ENCODE peak calls at places on chromosomes 2 and 18, in ten cellular contexts. O, W, U, T, Y, S, J, P, K and L are unnamed samples.

GRCh38 chr18:28606686-28607085 is 429.8 kb upstream of the CDH2 start:
- DNase-seq in O (no peak), W (no peak), U (no peak), T (no peak), Y (no peak), S (no peak), J (no peak), P (no peak), K (no peak), L (no peak)

GRCh38 chr18:50751490-50751889 is 68.3 kb downstream of the MRO start:
- DNase-seq in O (no peak), W (no peak), U (no peak), T (no peak), Y (no peak), S (no peak), J (no peak), P (peak), K (no peak), L (no peak)

GRCh38 chr2:106956416-106956815 is 70.4 kb upstream of the ST6GAL2 start:
- DNase-seq in O (no peak), W (no peak), U (no peak), T (no peak), Y (no peak), S (no peak), J (no peak), P (peak), K (no peak), L (no peak)

GRCh38 chr2:219997341-219997851 is 370.0 kb downstream of the SLC4A3 start:
- DNase-seq in O (peak), W (no peak), U (peak), T (no peak), Y (no peak), S (no peak), J (no peak), P (peak), K (no peak), L (no peak)

GRCh38 chr18:80033181-80034067 is 810 bp upstream of the RBFA start:
- DNase-seq in O (no peak), W (peak), U (no peak), T (no peak), Y (peak), S (no peak), J (peak), P (no peak), K (peak), L (no peak)

GRCh38 chr2:221629478-221629877 is 57.4 kb upstream of the EPHA4 start:
- DNase-seq in O (no peak), W (no peak), U (no peak), T (no peak), Y (no peak), S (no peak), J (no peak), P (no peak), K (no peak), L (peak)

GRCh38 chr18:58788971-58789797 is 75.5 kb upstream of the ZNF532 start:
- DNase-seq in O (peak), W (no peak), U (peak), T (no peak), Y (no peak), S (no peak), J (no peak), P (no peak), K (no peak), L (no peak)

GRCh38 chr18:22541232-22541631 is 123.5 kb upstream of the CTAGE1 start:
- DNase-seq in O (no peak), W (no peak), U (no peak), T (no peak), Y (no peak), S (no peak), J (no peak), P (no peak), K (no peak), L (no peak)

GRCh38 chr2:149690825-149691224 is 103.2 kb upstream of the MMADHC start:
- DNase-seq in O (no peak), W (no peak), U (no peak), T (no peak), Y (no peak), S (no peak), J (no peak), P (no peak), K (no peak), L (no peak)

GRCh38 chr2:109351164-109351756 is 222.3 kb downstream of the SH3RF3 start:
- DNase-seq in O (no peak), W (no peak), U (no peak), T (no peak), Y (no peak), S (no peak), J (no peak), P (no peak), K (no peak), L (no peak)

GRCh38 chr18:32201936-32202335 is 12.1 kb downstream of the MEP1B start:
- DNase-seq in O (no peak), W (no peak), U (no peak), T (no peak), Y (no peak), S (no peak), J (no peak), P (peak), K (no peak), L (no peak)

GRCh38 chr2:178449700-178450573 is 1.0 kb downstream of the PRKRA start:
- DNase-seq in O (no peak), W (peak), U (no peak), T (no peak), Y (no peak), S (no peak), J (no peak), P (peak), K (no peak), L (no peak)

GRCh38 chr2:127105656-127106456 is 1.1 kb downstream of the BIN1 start:
- DNase-seq in O (peak), W (no peak), U (no peak), T (no peak), Y (no peak), S (no peak), J (no peak), P (peak), K (peak), L (no peak)

GRCh38 chr2:104547251-104547650 is 306.7 kb upstream of the POU3F3 start:
- DNase-seq in O (no peak), W (no peak), U (no peak), T (no peak), Y (no peak), S (no peak), J (no peak), P (peak), K (no peak), L (no peak)

GRCh38 chr2:168685619-168686453 is 116.6 kb upstream of the NOSTRIN start:
- DNase-seq in O (peak), W (no peak), U (no peak), T (no peak), Y (no peak), S (no peak), J (no peak), P (peak), K (no peak), L (no peak)

GRCh38 chr2:196238836-196239380 is 67.5 kb upstream of the STK17B start:
- DNase-seq in O (no peak), W (no peak), U (no peak), T (no peak), Y (no peak), S (no peak), J (no peak), P (no peak), K (no peak), L (no peak)

GRCh38 chr2:238955648-238956531 is 108.0 kb downstream of the TWIST2 start:
- DNase-seq in O (no peak), W (no peak), U (no peak), T (no peak), Y (no peak), S (no peak), J (no peak), P (no peak), K (no peak), L (no peak)